ENCODE peak calls at places on chromosomes 11 and 22, in nine cellular contexts. One of them, this sample, is unnamed.

GRCh38 chr11:45089845-45090499 is 56.5 kb upstream of the PRDM11 start:
- DNase-seq in body of pancreas: no peak
- DNase-seq in lung: no peak
- DNase-seq in heart right ventricle: no peak
- DNase-seq in upper lobe of right lung: no peak
- DNase-seq in HCT116: no peak
- DNase-seq in left ventricle myocardium inferior: no peak
- DNase-seq in hepatocyte: no peak
- DNase-seq in HepG2: no peak
- DNase-seq in this sample: no peak

GRCh38 chr11:69903206-69903605 is 84.0 kb upstream of the FGF3 start:
- DNase-seq in HCT116: no peak
- DNase-seq in hepatocyte: no peak
- DNase-seq in left ventricle myocardium inferior: no peak
- DNase-seq in lung: no peak
- DNase-seq in upper lobe of right lung: no peak
- DNase-seq in body of pancreas: no peak
- DNase-seq in HepG2: no peak
- DNase-seq in heart right ventricle: no peak
- DNase-seq in this sample: no peak

GRCh38 chr11:69121021-69121420 is 34.7 kb upstream of the SMIM38 start:
- DNase-seq in body of pancreas: no peak
- DNase-seq in upper lobe of right lung: peak; percentile 44
- DNase-seq in HepG2: no peak
- DNase-seq in heart right ventricle: no peak
- DNase-seq in HCT116: no peak
- DNase-seq in left ventricle myocardium inferior: no peak
- DNase-seq in lung: no peak
- DNase-seq in hepatocyte: no peak
- DNase-seq in this sample: no peak

GRCh38 chr11:13446444-13446843 is 16.6 kb downstream of the BTBD10 start:
- DNase-seq in HepG2: no peak
- DNase-seq in body of pancreas: no peak
- DNase-seq in hepatocyte: no peak
- DNase-seq in lung: no peak
- DNase-seq in HCT116: no peak
- DNase-seq in upper lobe of right lung: no peak
- DNase-seq in left ventricle myocardium inferior: no peak
- DNase-seq in heart right ventricle: no peak
- DNase-seq in this sample: no peak

GRCh38 chr11:69094111-69094914 is 45.6 kb downstream of the TPCN2 start:
- DNase-seq in left ventricle myocardium inferior: no peak
- DNase-seq in lung: no peak
- DNase-seq in HepG2: no peak
- DNase-seq in HCT116: no peak
- DNase-seq in heart right ventricle: no peak
- DNase-seq in body of pancreas: no peak
- DNase-seq in hepatocyte: no peak
- DNase-seq in upper lobe of right lung: no peak
- DNase-seq in this sample: no peak

GRCh38 chr11:68704887-68705286 is 20.5 kb downstream of the GAL start:
- DNase-seq in left ventricle myocardium inferior: no peak
- DNase-seq in heart right ventricle: no peak
- DNase-seq in HepG2: no peak
- DNase-seq in upper lobe of right lung: no peak
- DNase-seq in lung: no peak
- DNase-seq in body of pancreas: no peak
- DNase-seq in HCT116: no peak
- DNase-seq in hepatocyte: no peak
- DNase-seq in this sample: no peak

GRCh38 chr11:84289381-84289906 is 1003.3 kb upstream of the CCDC90B start:
- DNase-seq in hepatocyte: peak; percentile 4
- DNase-seq in lung: no peak
- DNase-seq in upper lobe of right lung: no peak
- DNase-seq in left ventricle myocardium inferior: no peak
- DNase-seq in HepG2: no peak
- DNase-seq in heart right ventricle: no peak
- DNase-seq in HCT116: no peak
- DNase-seq in body of pancreas: no peak
- DNase-seq in this sample: no peak

GRCh38 chr11:117978982-117979381 is 7.2 kb upstream of the IL10RA start:
- DNase-seq in hepatocyte: no peak
- DNase-seq in body of pancreas: no peak
- DNase-seq in heart right ventricle: no peak
- DNase-seq in HepG2: no peak
- DNase-seq in HCT116: no peak
- DNase-seq in left ventricle myocardium inferior: no peak
- DNase-seq in upper lobe of right lung: no peak
- DNase-seq in lung: peak; percentile 25
- DNase-seq in this sample: no peak

GRCh38 chr11:95570845-95571244 is 218.7 kb downstream of the FAM76B start:
- DNase-seq in heart right ventricle: no peak
- DNase-seq in HepG2: no peak
- DNase-seq in body of pancreas: no peak
- DNase-seq in upper lobe of right lung: no peak
- DNase-seq in left ventricle myocardium inferior: no peak
- DNase-seq in hepatocyte: no peak
- DNase-seq in HCT116: no peak
- DNase-seq in lung: no peak
- DNase-seq in this sample: no peak

GRCh38 chr11:115959098-115959497 is 454.9 kb upstream of the CADM1 start:
- DNase-seq in left ventricle myocardium inferior: no peak
- DNase-seq in heart right ventricle: no peak
- DNase-seq in HepG2: peak; percentile 16
- DNase-seq in upper lobe of right lung: no peak
- DNase-seq in lung: no peak
- DNase-seq in hepatocyte: no peak
- DNase-seq in body of pancreas: no peak
- DNase-seq in HCT116: no peak
- DNase-seq in this sample: no peak

GRCh38 chr22:38325575-38325974 is 8.3 kb upstream of the CSNK1E start:
- DNase-seq in heart right ventricle: no peak
- DNase-seq in HCT116: no peak
- DNase-seq in left ventricle myocardium inferior: no peak
- DNase-seq in hepatocyte: peak; percentile 2
- DNase-seq in HepG2: no peak
- DNase-seq in body of pancreas: no peak
- DNase-seq in lung: no peak
- DNase-seq in upper lobe of right lung: no peak
- DNase-seq in this sample: no peak

GRCh38 chr11:119315139-119316016 is 1.6 kb downstream of the MCAM start:
- DNase-seq in upper lobe of right lung: no peak
- DNase-seq in HCT116: no peak
- DNase-seq in heart right ventricle: peak; percentile 53
- DNase-seq in HepG2: no peak
- DNase-seq in hepatocyte: no peak
- DNase-seq in left ventricle myocardium inferior: peak; percentile 41
- DNase-seq in body of pancreas: peak; percentile 59
- DNase-seq in lung: no peak
- DNase-seq in this sample: no peak

GRCh38 chr11:75432911-75433321 is at the start of gene KLHL35:
- DNase-seq in HepG2: no peak
- DNase-seq in HCT116: no peak
- DNase-seq in heart right ventricle: no peak
- DNase-seq in lung: no peak
- DNase-seq in body of pancreas: no peak
- DNase-seq in left ventricle myocardium inferior: no peak
- DNase-seq in upper lobe of right lung: no peak
- DNase-seq in hepatocyte: no peak
- DNase-seq in this sample: no peak

GRCh38 chr11:1499261-1499890 is 12.8 kb upstream of the MOB2 start:
- DNase-seq in hepatocyte: no peak
- DNase-seq in heart right ventricle: no peak
- DNase-seq in lung: no peak
- DNase-seq in HepG2: no peak
- DNase-seq in HCT116: no peak
- DNase-seq in body of pancreas: no peak
- DNase-seq in upper lobe of right lung: peak; percentile 64
- DNase-seq in left ventricle myocardium inferior: no peak
- DNase-seq in this sample: no peak

GRCh38 chr11:65135633-65136145 is 1.4 kb upstream of the SYVN1 start:
- DNase-seq in HepG2: no peak
- DNase-seq in heart right ventricle: no peak
- DNase-seq in HCT116: no peak
- DNase-seq in hepatocyte: no peak
- DNase-seq in lung: no peak
- DNase-seq in left ventricle myocardium inferior: no peak
- DNase-seq in upper lobe of right lung: peak; percentile 43
- DNase-seq in body of pancreas: no peak
- DNase-seq in this sample: no peak

GRCh38 chr22:50603511-50604255 is 3.1 kb downstream of the MAPK8IP2 start:
- DNase-seq in left ventricle myocardium inferior: no peak
- DNase-seq in lung: no peak
- DNase-seq in HCT116: no peak
- DNase-seq in upper lobe of right lung: no peak
- DNase-seq in heart right ventricle: no peak
- DNase-seq in hepatocyte: no peak
- DNase-seq in body of pancreas: no peak
- DNase-seq in HepG2: no peak
- DNase-seq in this sample: no peak
- H3K36me3 ChIP-seq in left ventricle myocardium inferior: no peaks in the 10 kb centered on the region
- H3K36me3 ChIP-seq in lung: no peaks in the 10 kb centered on the region
- H3K36me3 ChIP-seq in HCT116: no peaks in the 10 kb centered on the region
- H3K36me3 ChIP-seq in upper lobe of right lung: no peaks in the 10 kb centered on the region
- H3K36me3 ChIP-seq in heart right ventricle: no peaks in the 10 kb centered on the region
- H3K36me3 ChIP-seq in hepatocyte: no peaks in the 10 kb centered on the region
- H3K36me3 ChIP-seq in body of pancreas: no peaks in the 10 kb centered on the region
- H3K36me3 ChIP-seq in HepG2: no peaks in the 10 kb centered on the region
- H3K36me3 ChIP-seq in this sample: no peaks in the 10 kb centered on the region

GRCh38 chr22:22082229-22082835 is 99.7 kb upstream of the TOP3B start:
- DNase-seq in HCT116: no peak
- DNase-seq in body of pancreas: no peak
- DNase-seq in HepG2: no peak
- DNase-seq in upper lobe of right lung: no peak
- DNase-seq in lung: no peak
- DNase-seq in heart right ventricle: no peak
- DNase-seq in hepatocyte: no peak
- DNase-seq in left ventricle myocardium inferior: no peak
- DNase-seq in this sample: no peak
- H3K27me3 ChIP-seq in HCT116: peaks cover 25% of the 10 kb centered on the region
- H3K27me3 ChIP-seq in body of pancreas: no peaks in the 10 kb centered on the region
- H3K27me3 ChIP-seq in HepG2: no peaks in the 10 kb centered on the region
- H3K27me3 ChIP-seq in upper lobe of right lung: peaks cover 8% of the 10 kb centered on the region
- H3K27me3 ChIP-seq in lung: no peaks in the 10 kb centered on the region
- H3K27me3 ChIP-seq in heart right ventricle: peaks cover 3% of the 10 kb centered on the region
- H3K27me3 ChIP-seq in hepatocyte: peaks cover 14% of the 10 kb centered on the region
- H3K27me3 ChIP-seq in left ventricle myocardium inferior: peaks cover 81% of the 10 kb centered on the region
- H3K27me3 ChIP-seq in this sample: no peaks in the 10 kb centered on the region

DNA sequence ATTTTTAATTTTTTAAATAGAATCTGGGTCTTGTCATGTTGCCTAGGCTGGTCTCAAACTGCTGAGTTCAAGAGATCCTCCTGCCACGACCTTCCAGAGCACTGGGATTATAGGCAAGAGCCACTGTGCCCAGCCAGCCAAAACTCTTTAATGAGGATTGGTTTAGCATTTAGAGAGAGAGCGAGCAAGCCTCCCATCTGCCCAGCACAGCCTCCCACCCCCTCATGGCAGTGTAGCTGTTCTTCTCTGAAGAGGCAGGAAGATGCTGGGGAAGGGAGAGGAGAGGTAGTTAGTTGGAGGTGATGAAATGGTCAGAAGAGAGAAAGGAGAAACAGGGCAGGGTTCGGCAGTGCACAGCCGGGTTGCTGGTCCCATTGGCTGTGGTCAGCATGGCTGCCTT is 105.7 kb downstream of the SCN3B start:
- DNase-seq in HCT116: no peak
- DNase-seq in left ventricle myocardium inferior: no peak
- DNase-seq in HepG2: no peak
- DNase-seq in lung: no peak
- DNase-seq in heart right ventricle: no peak
- DNase-seq in body of pancreas: no peak
- DNase-seq in hepatocyte: no peak
- DNase-seq in upper lobe of right lung: no peak
- DNase-seq in this sample: no peak
- H3K36me3 ChIP-seq in HCT116: no peaks in the 10 kb centered on the region
- H3K36me3 ChIP-seq in left ventricle myocardium inferior: no peaks in the 10 kb centered on the region
- H3K36me3 ChIP-seq in HepG2: no peaks in the 10 kb centered on the region
- H3K36me3 ChIP-seq in lung: no peaks in the 10 kb centered on the region
- H3K36me3 ChIP-seq in heart right ventricle: no peaks in the 10 kb centered on the region
- H3K36me3 ChIP-seq in body of pancreas: no peaks in the 10 kb centered on the region
- H3K36me3 ChIP-seq in hepatocyte: no peaks in the 10 kb centered on the region
- H3K36me3 ChIP-seq in upper lobe of right lung: no peaks in the 10 kb centered on the region
- H3K36me3 ChIP-seq in this sample: no peaks in the 10 kb centered on the region

GRCh38 chr11:27717801-27718229 is 17.6 kb upstream of the BDNF start:
- DNase-seq in HepG2: no peak
- DNase-seq in HCT116: no peak
- DNase-seq in upper lobe of right lung: no peak
- DNase-seq in left ventricle myocardium inferior: no peak
- DNase-seq in body of pancreas: no peak
- DNase-seq in lung: no peak
- DNase-seq in heart right ventricle: no peak
- DNase-seq in hepatocyte: no peak
- DNase-seq in this sample: no peak

GRCh38 chr11:27718346-27718852 is 18.1 kb upstream of the BDNF start:
- DNase-seq in body of pancreas: no peak
- DNase-seq in HCT116: peak; percentile 73
- DNase-seq in upper lobe of right lung: no peak
- DNase-seq in lung: no peak
- DNase-seq in HepG2: no peak
- DNase-seq in left ventricle myocardium inferior: no peak
- DNase-seq in hepatocyte: peak; percentile 65
- DNase-seq in heart right ventricle: no peak
- DNase-seq in this sample: peak; percentile 18

GRCh38 chr11:27720277-27720830 is 20.1 kb upstream of the BDNF start:
- DNase-seq in heart right ventricle: peak; percentile 40
- DNase-seq in HCT116: no peak
- DNase-seq in lung: no peak
- DNase-seq in HepG2: no peak
- DNase-seq in upper lobe of right lung: no peak
- DNase-seq in left ventricle myocardium inferior: no peak
- DNase-seq in hepatocyte: peak; percentile 86
- DNase-seq in body of pancreas: no peak
- DNase-seq in this sample: peak; percentile 40

GRCh38 chr11:27718853-27719574 is 18.8 kb upstream of the BDNF start:
- DNase-seq in hepatocyte: peak; percentile 72
- DNase-seq in body of pancreas: no peak
- DNase-seq in heart right ventricle: peak; percentile 10
- DNase-seq in upper lobe of right lung: peak; percentile 63
- DNase-seq in left ventricle myocardium inferior: peak; percentile 22
- DNase-seq in HepG2: no peak
- DNase-seq in HCT116: no peak
- DNase-seq in lung: no peak
- DNase-seq in this sample: peak; percentile 17

DNA sequence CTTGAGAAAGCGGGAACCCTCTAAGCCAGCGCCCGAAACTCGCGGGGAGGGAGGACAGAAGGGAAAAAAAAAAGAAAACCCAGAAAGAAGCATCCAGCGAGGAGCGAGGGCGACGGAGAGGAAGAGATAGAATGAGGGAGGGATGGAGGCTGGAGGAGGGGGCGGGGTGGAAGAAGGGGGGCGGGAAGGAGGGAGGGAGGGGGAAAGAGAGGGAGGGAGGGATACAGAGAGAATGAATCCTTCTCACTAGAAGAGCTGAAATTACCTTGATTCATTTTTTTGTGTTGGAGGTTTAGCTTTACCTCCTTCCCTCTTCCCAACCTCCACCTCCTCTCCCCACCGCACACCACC is 19.3 kb upstream of the BDNF start:
- DNase-seq in body of pancreas: no peak
- DNase-seq in upper lobe of right lung: no peak
- DNase-seq in left ventricle myocardium inferior: no peak
- DNase-seq in hepatocyte: no peak
- DNase-seq in lung: no peak
- DNase-seq in HCT116: no peak
- DNase-seq in HepG2: no peak
- DNase-seq in heart right ventricle: no peak
- DNase-seq in this sample: no peak
- H3K27me3 ChIP-seq in body of pancreas: peaks cover 9% of the 10 kb centered on the region
- H3K27me3 ChIP-seq in upper lobe of right lung: peaks cover 79% of the 10 kb centered on the region
- H3K27me3 ChIP-seq in left ventricle myocardium inferior: peaks cover 94% of the 10 kb centered on the region
- H3K27me3 ChIP-seq in hepatocyte: peaks cover 59% of the 10 kb centered on the region
- H3K27me3 ChIP-seq in lung: peaks cover 16% of the 10 kb centered on the region
- H3K27me3 ChIP-seq in HCT116: no peaks in the 10 kb centered on the region
- H3K27me3 ChIP-seq in HepG2: peaks cover 1% of the 10 kb centered on the region
- H3K27me3 ChIP-seq in heart right ventricle: peaks cover 51% of the 10 kb centered on the region
- H3K27me3 ChIP-seq in this sample: peaks cover 70% of the 10 kb centered on the region

This sample was measured in colonic mucosa.